ENCODE peak calls at places on chromosome 16, in seven cellular contexts. B, S, E, Q, X, W and I are unnamed samples.

GRCh38 chr16:22420606-22421135 is 46.3 kb upstream of the CDR2 start:
- DNase-seq in B (no peak), S (no peak), E (no peak), Q (no peak), X (no peak), W (no peak), I (no peak)

GRCh38 chr16:8561496-8561895 is 28.8 kb downstream of the TMEM114 start:
- DNase-seq in B (no peak), S (no peak), E (no peak), Q (no peak), X (no peak), W (no peak), I (no peak)

GRCh38 chr16:57475711-57476339 is 10.5 kb downstream of the DOK4 start:
- DNase-seq in B (peak; percentile 96), S (peak; percentile 33), E (peak; percentile 57), Q (peak; percentile 76), X (peak; percentile 77), W (no peak), I (peak; percentile 98)

GRCh38 chr16:67327774-67328173 is 1.2 kb downstream of the LRRC36 start:
- DNase-seq in B (no peak), S (no peak), E (no peak), Q (no peak), X (no peak), W (no peak), I (no peak)

GRCh38 chr16:519425-519824 is 8.1 kb upstream of the CAPN15 start:
- DNase-seq in B (no peak), S (no peak), E (no peak), Q (no peak), X (no peak), W (no peak), I (no peak)

GRCh38 chr16:19375561-19376158 is 42.0 kb upstream of the TMC5 start:
- DNase-seq in B (peak; percentile 30), S (peak; percentile 56), E (peak; percentile 71), Q (peak; percentile 64), X (peak; percentile 2), W (peak; percentile 56), I (peak; percentile 53)

GRCh38 chr16:19872935-19873334 is 11.7 kb downstream of the GPRC5B start:
- DNase-seq in B (no peak), S (no peak), E (no peak), Q (no peak), X (no peak), W (no peak), I (no peak)

GRCh38 chr16:14364386-14365199 is 265.5 kb downstream of the PARN start:
- DNase-seq in B (no peak), S (peak; percentile 89), E (peak; percentile 99), Q (peak; percentile 65), X (no peak), W (no peak), I (no peak)

GRCh38 chr16:85557976-85558589 is 55.0 kb upstream of the GSE1 start:
- DNase-seq in B (no peak), S (no peak), E (peak; percentile 57), Q (peak; percentile 62), X (no peak), W (no peak), I (peak; percentile 59)

GRCh38 chr16:67394271-67395104 is 1.2 kb upstream of the TPPP3 start:
- DNase-seq in B (no peak), S (no peak), E (no peak), Q (peak; percentile 38), X (no peak), W (peak; percentile 29), I (peak; percentile 51)

GRCh38 chr16:87115646-87116045 is 201.5 kb downstream of the C16orf95 start:
- DNase-seq in B (no peak), S (no peak), E (no peak), Q (no peak), X (no peak), W (no peak), I (no peak)

GRCh38 chr16:57639172-57639571 is 10.7 kb downstream of the ADGRG1 start:
- DNase-seq in B (peak; percentile 78), S (no peak), E (no peak), Q (peak; percentile 35), X (no peak), W (peak; percentile 89), I (peak; percentile 89)

GRCh38 chr16:67199011-67199807 is at the start of gene ELMO3:
- DNase-seq in B (peak; percentile 92), S (no peak), E (peak; percentile 89), Q (no peak), X (no peak), W (peak; percentile 27), I (peak; percentile 90)

GRCh38 chr16:85422124-85422373 is 191.1 kb upstream of the GSE1 start:
- DNase-seq in B (no peak), S (no peak), E (no peak), Q (no peak), X (no peak), W (no peak), I (no peak)

GRCh38 chr16:72921620-72922019 is 126.3 kb downstream of the ZFHX3 start:
- DNase-seq in B (no peak), S (peak; percentile 32), E (no peak), Q (no peak), X (no peak), W (no peak), I (no peak)

GRCh38 chr16:57531253-57531575 is 5.2 kb downstream of the CCDC102A start:
- DNase-seq in B (no peak), S (no peak), E (no peak), Q (no peak), X (no peak), W (no peak), I (no peak)

GRCh38 chr16:23031508-23032098 is 117.6 kb downstream of the USP31 start:
- DNase-seq in B (no peak), S (no peak), E (no peak), Q (no peak), X (no peak), W (no peak), I (peak; percentile 22)

GRCh38 chr16:11101283-11101682 is 154.7 kb downstream of the SOCS1 start:
- DNase-seq in B (no peak), S (no peak), E (peak; percentile 29), Q (no peak), X (no peak), W (no peak), I (no peak)

GRCh38 chr16:66923247-66923851 is 2.0 kb downstream of the RRAD start:
- DNase-seq in B (no peak), S (peak; percentile 47), E (peak; percentile 42), Q (no peak), X (no peak), W (no peak), I (no peak)

GRCh38 chr16:11407047-11407982 is 62.1 kb downstream of the RMI2 start:
- DNase-seq in B (peak; percentile 82), S (peak; percentile 77), E (peak; percentile 91), Q (peak; percentile 84), X (no peak), W (peak; percentile 60), I (peak; percentile 85)

GRCh38 chr16:57795431-57795878 is 6.8 kb downstream of the KIFC3 start:
- DNase-seq in B (peak; percentile 82), S (peak; percentile 38), E (peak; percentile 79), Q (peak; percentile 54), X (no peak), W (no peak), I (peak; percentile 90)

GRCh38 chr16:11319529-11320146 is 25.6 kb upstream of the RMI2 start:
- DNase-seq in B (no peak), S (no peak), E (no peak), Q (no peak), X (no peak), W (no peak), I (no peak)

GRCh38 chr16:27221576-27222498 is 18.5 kb downstream of the KDM8 start:
- DNase-seq in B (no peak), S (peak; percentile 76), E (no peak), Q (peak; percentile 71), X (no peak), W (no peak), I (no peak)
- H3K4ac ChIP-seq in B (no peak overlapping the region), S (peak overlapping the region; percentile 98), E (no peak overlapping the region), Q (peak overlapping the region; percentile 79), X (no peak overlapping the region), W (no peak overlapping the region), I (no peak overlapping the region)

GRCh38 chr16:51875834-51876725 is 670.9 kb downstream of the TOX3 start:
- DNase-seq in B (peak; percentile 43), S (no peak), E (no peak), Q (peak; percentile 43), X (no peak), W (no peak), I (no peak)
- H3K4ac ChIP-seq in B (no peak overlapping the region), S (peak overlapping the region; percentile 100), E (no peak overlapping the region), Q (peak overlapping the region; percentile 57), X (no peak overlapping the region), W (no peak overlapping the region), I (no peak overlapping the region)

GRCh38 chr16:88370365-88370764 is 12.4 kb upstream of the ZNF469 start:
- DNase-seq in B (no peak), S (no peak), E (no peak), Q (no peak), X (no peak), W (no peak), I (no peak)

GRCh38 chr16:88374736-88375135 is 8.0 kb upstream of the ZNF469 start:
- DNase-seq in B (no peak), S (no peak), E (no peak), Q (no peak), X (no peak), W (no peak), I (no peak)

GRCh38 chr16:88373927-88374492 is 8.7 kb upstream of the ZNF469 start:
- DNase-seq in B (no peak), S (no peak), E (no peak), Q (no peak), X (no peak), W (no peak), I (no peak)

GRCh38 chr16:88373211-88373610 is 9.5 kb upstream of the ZNF469 start:
- DNase-seq in B (no peak), S (no peak), E (no peak), Q (no peak), X (no peak), W (no peak), I (no peak)

DNA sequence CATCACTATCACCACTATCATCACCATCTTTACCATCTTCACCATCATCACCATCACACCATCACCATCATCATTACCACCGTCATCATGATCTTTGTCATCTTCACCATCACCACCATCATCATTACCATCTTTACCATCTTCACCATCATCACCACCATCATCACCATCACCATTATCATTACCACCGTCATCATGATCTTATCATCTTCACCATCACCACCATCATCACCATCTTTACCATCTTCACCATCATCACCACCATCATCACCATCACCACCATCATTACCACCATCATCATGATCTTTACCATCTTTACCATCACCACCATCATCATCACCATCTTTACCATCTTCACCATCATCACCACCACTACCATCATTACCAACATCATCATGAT is 10.2 kb upstream of the ZNF469 start:
- DNase-seq in B (no peak), S (no peak), E (no peak), Q (no peak), X (no peak), W (no peak), I (no peak)
- H3K4ac ChIP-seq in B (no peak overlapping the region), S (no peak overlapping the region), E (no peak overlapping the region), Q (no peak overlapping the region), X (no peak overlapping the region), W (no peak overlapping the region), I (no peak overlapping the region)

DNA sequence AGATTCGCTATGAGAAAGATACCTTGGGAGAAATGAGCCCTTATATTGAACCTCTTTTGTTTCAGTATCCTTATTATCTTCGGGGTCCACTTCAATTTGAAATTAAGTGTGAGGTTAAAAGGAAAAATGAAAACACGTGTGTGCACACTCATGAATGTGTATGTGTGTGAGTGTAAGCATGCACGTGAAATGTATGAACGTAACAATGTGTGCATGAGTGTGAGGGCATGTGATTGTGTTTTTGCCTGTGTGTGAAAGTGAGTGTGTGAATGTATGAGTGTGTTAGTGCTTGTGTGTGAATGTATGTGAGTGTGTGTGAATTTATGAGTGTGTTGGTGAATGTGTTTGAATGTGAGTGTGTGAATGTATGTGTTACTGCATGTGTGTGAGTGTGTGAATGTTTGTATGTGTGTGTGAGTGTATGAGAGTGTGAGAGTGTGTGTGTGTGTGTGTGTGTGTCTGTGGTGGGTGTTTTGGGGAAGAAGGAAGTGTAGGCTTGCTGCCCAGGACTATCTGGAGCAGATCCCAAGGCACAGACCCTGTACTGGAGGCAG is 224.0 kb upstream of the CDH13 start:
- DNase-seq in B (no peak), S (no peak), E (no peak), Q (no peak), X (no peak), W (no peak), I (no peak)
- H3K4ac ChIP-seq in B (no peak overlapping the region), S (no peak overlapping the region), E (no peak overlapping the region), Q (no peak overlapping the region), X (no peak overlapping the region), W (no peak overlapping the region), I (no peak overlapping the region)